ENCODE peak calls at places on chromosomes 11 and 22, in eight cellular contexts. One of them, this sample, is unnamed.

GRCh38 chr22:46432164-46433068 is 96.9 kb downstream of the TRMU start:
- DNase-seq in mucosa of descending colon: peak; percentile 48
- DNase-seq in CD4-positive, alpha-beta T cell: peak; percentile 35
- DNase-seq in stimulated activated CD8-positive, alpha-beta memory T cell treated with anti-CD3 and anti-CD28 coated beads, Interleukin-7, amount 100 ng/mL, for 1 hour: peak; percentile 5
- DNase-seq in Calu3: no peak
- DNase-seq in hypothalamus: no peak
- DNase-seq in activated CD4-positive, alpha-beta T cell treated with anti-CD3 and anti-CD28 coated beads, Interleukin-2, amount 10 ng/mL, durations not matched to agents 24 days and 14 days: peak; percentile 86
- DNase-seq in RCC 7860: no peak
- DNase-seq in this sample: no peak

GRCh38 chr11:72471005-72471898 is 36.9 kb upstream of the CLPB start:
- DNase-seq in Calu3: peak; percentile 69
- DNase-seq in stimulated activated CD8-positive, alpha-beta memory T cell treated with anti-CD3 and anti-CD28 coated beads, Interleukin-7, amount 100 ng/mL, for 1 hour: peak; percentile 11
- DNase-seq in RCC 7860: peak; percentile 47
- DNase-seq in mucosa of descending colon: peak; percentile 40
- DNase-seq in CD4-positive, alpha-beta T cell: peak; percentile 56
- DNase-seq in hypothalamus: peak; percentile 58
- DNase-seq in activated CD4-positive, alpha-beta T cell treated with anti-CD3 and anti-CD28 coated beads, Interleukin-2, amount 10 ng/mL, durations not matched to agents 24 days and 14 days: peak; percentile 89
- DNase-seq in this sample: peak; percentile 53

GRCh38 chr11:132424433-132424832 is 1054.0 kb downstream of the NTM start:
- DNase-seq in RCC 7860: no peak
- DNase-seq in hypothalamus: no peak
- DNase-seq in activated CD4-positive, alpha-beta T cell treated with anti-CD3 and anti-CD28 coated beads, Interleukin-2, amount 10 ng/mL, durations not matched to agents 24 days and 14 days: no peak
- DNase-seq in mucosa of descending colon: no peak
- DNase-seq in CD4-positive, alpha-beta T cell: no peak
- DNase-seq in Calu3: no peak
- DNase-seq in stimulated activated CD8-positive, alpha-beta memory T cell treated with anti-CD3 and anti-CD28 coated beads, Interleukin-7, amount 100 ng/mL, for 1 hour: no peak
- DNase-seq in this sample: no peak

GRCh38 chr11:107757661-107758060 is 45.8 kb upstream of the SLN start:
- DNase-seq in activated CD4-positive, alpha-beta T cell treated with anti-CD3 and anti-CD28 coated beads, Interleukin-2, amount 10 ng/mL, durations not matched to agents 24 days and 14 days: no peak
- DNase-seq in hypothalamus: no peak
- DNase-seq in stimulated activated CD8-positive, alpha-beta memory T cell treated with anti-CD3 and anti-CD28 coated beads, Interleukin-7, amount 100 ng/mL, for 1 hour: no peak
- DNase-seq in RCC 7860: no peak
- DNase-seq in CD4-positive, alpha-beta T cell: no peak
- DNase-seq in Calu3: no peak
- DNase-seq in mucosa of descending colon: no peak
- DNase-seq in this sample: no peak

GRCh38 chr11:12942157-12942556 is 67.0 kb upstream of the RASSF10 start:
- DNase-seq in stimulated activated CD8-positive, alpha-beta memory T cell treated with anti-CD3 and anti-CD28 coated beads, Interleukin-7, amount 100 ng/mL, for 1 hour: no peak
- DNase-seq in activated CD4-positive, alpha-beta T cell treated with anti-CD3 and anti-CD28 coated beads, Interleukin-2, amount 10 ng/mL, durations not matched to agents 24 days and 14 days: no peak
- DNase-seq in hypothalamus: no peak
- DNase-seq in RCC 7860: peak; percentile 35
- DNase-seq in mucosa of descending colon: no peak
- DNase-seq in Calu3: no peak
- DNase-seq in CD4-positive, alpha-beta T cell: no peak
- DNase-seq in this sample: no peak

GRCh38 chr11:6693342-6694228 is 10.4 kb upstream of the MRPL17 start:
- DNase-seq in activated CD4-positive, alpha-beta T cell treated with anti-CD3 and anti-CD28 coated beads, Interleukin-2, amount 10 ng/mL, durations not matched to agents 24 days and 14 days: peak; percentile 79
- DNase-seq in stimulated activated CD8-positive, alpha-beta memory T cell treated with anti-CD3 and anti-CD28 coated beads, Interleukin-7, amount 100 ng/mL, for 1 hour: no peak
- DNase-seq in mucosa of descending colon: no peak
- DNase-seq in RCC 7860: peak; percentile 50
- DNase-seq in CD4-positive, alpha-beta T cell: peak; percentile 39
- DNase-seq in Calu3: no peak
- DNase-seq in hypothalamus: no peak
- DNase-seq in this sample: no peak

GRCh38 chr11:97087419-97087818 is 697.6 kb downstream of the JRKL start:
- DNase-seq in hypothalamus: no peak
- DNase-seq in RCC 7860: no peak
- DNase-seq in mucosa of descending colon: no peak
- DNase-seq in CD4-positive, alpha-beta T cell: no peak
- DNase-seq in stimulated activated CD8-positive, alpha-beta memory T cell treated with anti-CD3 and anti-CD28 coated beads, Interleukin-7, amount 100 ng/mL, for 1 hour: no peak
- DNase-seq in Calu3: no peak
- DNase-seq in activated CD4-positive, alpha-beta T cell treated with anti-CD3 and anti-CD28 coated beads, Interleukin-2, amount 10 ng/mL, durations not matched to agents 24 days and 14 days: no peak
- DNase-seq in this sample: no peak

GRCh38 chr11:75485742-75486141 is 40.0 kb downstream of the GDPD5 start:
- DNase-seq in stimulated activated CD8-positive, alpha-beta memory T cell treated with anti-CD3 and anti-CD28 coated beads, Interleukin-7, amount 100 ng/mL, for 1 hour: no peak
- DNase-seq in hypothalamus: no peak
- DNase-seq in RCC 7860: no peak
- DNase-seq in CD4-positive, alpha-beta T cell: no peak
- DNase-seq in activated CD4-positive, alpha-beta T cell treated with anti-CD3 and anti-CD28 coated beads, Interleukin-2, amount 10 ng/mL, durations not matched to agents 24 days and 14 days: no peak
- DNase-seq in Calu3: no peak
- DNase-seq in mucosa of descending colon: no peak
- DNase-seq in this sample: no peak

GRCh38 chr11:2924381-2924780 is 4.8 kb downstream of the PHLDA2 start:
- DNase-seq in mucosa of descending colon: peak; percentile 91
- DNase-seq in stimulated activated CD8-positive, alpha-beta memory T cell treated with anti-CD3 and anti-CD28 coated beads, Interleukin-7, amount 100 ng/mL, for 1 hour: no peak
- DNase-seq in CD4-positive, alpha-beta T cell: no peak
- DNase-seq in RCC 7860: no peak
- DNase-seq in activated CD4-positive, alpha-beta T cell treated with anti-CD3 and anti-CD28 coated beads, Interleukin-2, amount 10 ng/mL, durations not matched to agents 24 days and 14 days: no peak
- DNase-seq in Calu3: no peak
- DNase-seq in hypothalamus: no peak
- DNase-seq in this sample: no peak

GRCh38 chr22:49209452-49210195 is 618.0 kb downstream of the BRD1 start:
- DNase-seq in activated CD4-positive, alpha-beta T cell treated with anti-CD3 and anti-CD28 coated beads, Interleukin-2, amount 10 ng/mL, durations not matched to agents 24 days and 14 days: no peak
- DNase-seq in hypothalamus: peak; percentile 35
- DNase-seq in stimulated activated CD8-positive, alpha-beta memory T cell treated with anti-CD3 and anti-CD28 coated beads, Interleukin-7, amount 100 ng/mL, for 1 hour: no peak
- DNase-seq in mucosa of descending colon: no peak
- DNase-seq in CD4-positive, alpha-beta T cell: no peak
- DNase-seq in Calu3: no peak
- DNase-seq in RCC 7860: no peak
- DNase-seq in this sample: peak; percentile 2

GRCh38 chr11:77449060-77449521 is 24.8 kb downstream of the PAK1 start:
- DNase-seq in activated CD4-positive, alpha-beta T cell treated with anti-CD3 and anti-CD28 coated beads, Interleukin-2, amount 10 ng/mL, durations not matched to agents 24 days and 14 days: peak; percentile 67
- DNase-seq in RCC 7860: no peak
- DNase-seq in stimulated activated CD8-positive, alpha-beta memory T cell treated with anti-CD3 and anti-CD28 coated beads, Interleukin-7, amount 100 ng/mL, for 1 hour: no peak
- DNase-seq in mucosa of descending colon: no peak
- DNase-seq in CD4-positive, alpha-beta T cell: no peak
- DNase-seq in Calu3: no peak
- DNase-seq in hypothalamus: no peak
- DNase-seq in this sample: no peak

GRCh38 chr11:34840736-34841386 is 75.3 kb downstream of the APIP start:
- DNase-seq in RCC 7860: peak; percentile 14
- DNase-seq in hypothalamus: no peak
- DNase-seq in Calu3: peak; percentile 35
- DNase-seq in stimulated activated CD8-positive, alpha-beta memory T cell treated with anti-CD3 and anti-CD28 coated beads, Interleukin-7, amount 100 ng/mL, for 1 hour: no peak
- DNase-seq in activated CD4-positive, alpha-beta T cell treated with anti-CD3 and anti-CD28 coated beads, Interleukin-2, amount 10 ng/mL, durations not matched to agents 24 days and 14 days: peak; percentile 69
- DNase-seq in CD4-positive, alpha-beta T cell: peak; percentile 4
- DNase-seq in mucosa of descending colon: no peak
- DNase-seq in this sample: no peak

GRCh38 chr11:57668467-57668890 is 565 bp downstream of the ZDHHC5 start:
- DNase-seq in CD4-positive, alpha-beta T cell: peak; percentile 27
- DNase-seq in hypothalamus: no peak
- DNase-seq in stimulated activated CD8-positive, alpha-beta memory T cell treated with anti-CD3 and anti-CD28 coated beads, Interleukin-7, amount 100 ng/mL, for 1 hour: no peak
- DNase-seq in Calu3: no peak
- DNase-seq in mucosa of descending colon: no peak
- DNase-seq in RCC 7860: no peak
- DNase-seq in activated CD4-positive, alpha-beta T cell treated with anti-CD3 and anti-CD28 coated beads, Interleukin-2, amount 10 ng/mL, durations not matched to agents 24 days and 14 days: no peak
- DNase-seq in this sample: no peak

GRCh38 chr11:72921028-72921716 is 107.0 kb downstream of the ATG16L2 start:
- DNase-seq in Calu3: no peak
- DNase-seq in hypothalamus: no peak
- DNase-seq in stimulated activated CD8-positive, alpha-beta memory T cell treated with anti-CD3 and anti-CD28 coated beads, Interleukin-7, amount 100 ng/mL, for 1 hour: no peak
- DNase-seq in mucosa of descending colon: no peak
- DNase-seq in RCC 7860: no peak
- DNase-seq in CD4-positive, alpha-beta T cell: no peak
- DNase-seq in activated CD4-positive, alpha-beta T cell treated with anti-CD3 and anti-CD28 coated beads, Interleukin-2, amount 10 ng/mL, durations not matched to agents 24 days and 14 days: no peak
- DNase-seq in this sample: no peak

This sample was measured in central memory CD8-positive, alpha-beta T cell.